ENCODE peak calls at places on chromosomes 2 and 18, in five cellular contexts. C, J, Z, E and W are unnamed samples.

GRCh38 chr18:72086421-72086820 is 457.7 kb downstream of the CBLN2 start:
- DNase-seq in Z (peak), C (peak), E (peak), J (peak), W (no peak)

GRCh38 chr2:71609029-71609428 is 155.7 kb downstream of the DYSF start:
- DNase-seq in E (no peak), C (no peak), Z (no peak), J (no peak), W (no peak)

GRCh38 chr2:100906679-100907078 is 86.7 kb downstream of the NPAS2 start:
- DNase-seq in J (no peak), E (no peak), C (no peak), Z (no peak), W (no peak)

GRCh38 chr2:113760400-113760799 is 4.0 kb upstream of the SLC35F5 start:
- DNase-seq in C (peak), E (peak), J (peak), Z (no peak), W (no peak)

GRCh38 chr2:142914507-142915313 is 37.2 kb downstream of the KYNU start:
- DNase-seq in Z (no peak), E (no peak), C (no peak), J (no peak), W (no peak)

GRCh38 chr2:121689356-121689755 is 40.1 kb upstream of the CLASP1 start:
- DNase-seq in C (peak), J (peak), E (peak), Z (peak), W (no peak)

GRCh38 chr2:17571681-17572080 is 31.2 kb downstream of the VSNL1 start:
- DNase-seq in C (no peak), E (peak), J (no peak), Z (no peak), W (no peak)

GRCh38 chr2:178301595-178302324 is 107.4 kb downstream of the OSBPL6 start:
- DNase-seq in J (no peak), Z (no peak), C (no peak), E (no peak), W (no peak)

GRCh38 chr18:59357928-59358327 is 1.1 kb downstream of the LMAN1 start:
- DNase-seq in E (peak), C (peak), Z (no peak), J (peak), W (no peak)

GRCh38 chr2:167957662-167958061 is 289.7 kb downstream of the STK39 start:
- DNase-seq in C (no peak), E (no peak), Z (no peak), J (no peak), W (no peak)

GRCh38 chr2:100813527-100813926 is 6.4 kb upstream of the NPAS2 start:
- DNase-seq in C (peak), J (peak), Z (no peak), E (no peak), W (no peak)

GRCh38 chr18:24835751-24836150 is 375.3 kb downstream of the HRH4 start:
- DNase-seq in Z (no peak), C (no peak), E (no peak), J (no peak), W (no peak)
- H3K4me3 ChIP-seq in Z (no peak), C (no peak), E (no peak), J (no peak), W (no peak)

GRCh38 chr2:219304223-219304622 is 5.0 kb downstream of the PTPRN start:
- DNase-seq in C (no peak), J (no peak), Z (no peak), E (no peak), W (no peak)

GRCh38 chr2:219308142-219309093 is 783 bp downstream of the PTPRN start:
- DNase-seq in C (peak), J (peak), E (peak), Z (peak), W (peak)

GRCh38 chr2:219314804-219315468 is 5.7 kb upstream of the PTPRN start:
- DNase-seq in E (peak), C (peak), Z (no peak), J (peak), W (no peak)

GRCh38 chr2:219306047-219306446 is 3.2 kb downstream of the PTPRN start:
- DNase-seq in Z (no peak), J (no peak), E (no peak), C (no peak), W (no peak)

GRCh38 chr2:219309278-219309677 is at the start of gene PTPRN:
- DNase-seq in E (no peak), J (no peak), Z (no peak), C (no peak), W (no peak)
- H3K4me3 ChIP-seq in E (peak), J (no peak), Z (peak), C (no peak), W (no peak)

GRCh38 chr2:176936410-176936809 is 276.2 kb upstream of the HNRNPA3 start:
- DNase-seq in C (no peak), J (no peak), Z (no peak), E (no peak), W (no peak)

GRCh38 chr2:176931588-176932563 is 280.7 kb upstream of the HNRNPA3 start:
- DNase-seq in J (peak), C (peak), Z (peak), E (peak), W (no peak)

GRCh38 chr2:176934131-176934530 is 278.5 kb upstream of the HNRNPA3 start:
- DNase-seq in C (no peak), J (no peak), E (no peak), Z (no peak), W (no peak)

GRCh38 chr2:176934869-176935415 is 277.7 kb upstream of the HNRNPA3 start:
- DNase-seq in Z (no peak), C (no peak), E (no peak), J (no peak), W (no peak)

DNA sequence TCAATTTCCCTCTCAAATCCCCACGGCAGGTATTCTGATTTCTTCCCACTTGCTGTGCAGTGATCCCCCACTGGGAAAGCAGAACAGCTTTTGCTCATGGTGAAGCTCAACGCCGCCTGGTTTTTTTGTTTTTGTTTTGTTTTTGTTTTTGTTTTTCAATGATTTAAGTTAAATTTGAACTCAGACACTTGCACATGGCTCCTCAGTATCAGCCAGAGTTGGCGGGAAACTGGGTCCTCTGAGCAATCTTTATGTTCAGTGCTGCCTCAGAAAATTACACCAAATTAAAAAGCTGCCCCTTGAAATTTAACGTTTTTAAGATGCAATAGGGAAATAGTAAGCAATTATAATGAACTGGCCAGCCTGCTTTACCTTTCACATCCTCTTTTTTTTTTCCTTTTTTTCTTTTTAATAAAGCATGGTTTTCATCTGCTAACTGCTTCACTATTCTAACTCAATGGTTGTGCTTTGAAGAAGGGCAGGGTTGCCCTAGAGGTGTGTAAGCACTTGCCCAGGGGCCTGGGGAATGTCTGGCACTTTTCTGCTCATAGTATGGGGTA is 277.0 kb upstream of the HNRNPA3 start:
- DNase-seq in E (no peak), J (no peak), C (no peak), Z (no peak), W (no peak)
- H3K4me3 ChIP-seq in E (no peak), J (no peak), C (no peak), Z (no peak), W (no peak)

GRCh38 chr18:11751305-11752115 is 62.4 kb downstream of the GNAL start:
- DNase-seq in C (no peak), J (no peak), E (no peak), Z (no peak), W (no peak)
- H3K4me3 ChIP-seq in C (no peak), J (no peak), E (no peak), Z (peak), W (peak)

DNA sequence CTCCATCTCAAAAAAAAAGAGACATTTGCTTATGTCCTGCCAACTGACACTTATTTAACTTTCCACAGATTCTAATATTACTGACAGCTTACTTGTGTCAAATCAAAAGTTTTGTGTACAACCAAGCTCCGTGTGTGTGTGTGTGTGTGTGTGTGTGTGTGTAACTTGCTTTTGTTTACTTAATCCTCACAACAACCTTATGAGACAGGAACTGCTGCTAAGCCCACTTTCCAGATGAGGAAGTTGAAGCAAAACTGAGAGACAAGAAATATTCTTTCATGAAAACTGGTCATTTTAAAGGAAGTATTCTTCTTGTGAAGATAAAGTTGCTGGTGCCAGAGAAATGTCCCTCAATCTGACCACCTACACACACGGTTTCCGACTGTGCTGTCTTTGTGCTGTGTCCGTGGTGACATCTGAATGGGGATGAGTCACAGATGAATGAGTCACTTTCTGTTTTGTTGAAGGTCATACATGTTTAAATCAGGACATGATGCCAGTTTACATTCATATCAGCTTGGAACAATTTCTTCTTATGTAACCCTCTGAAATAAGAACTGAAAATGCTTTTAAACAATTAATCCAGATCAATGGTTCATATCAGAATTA is 95.3 kb downstream of the THNSL2 start:
- DNase-seq in E (peak), C (peak), Z (peak), J (peak), W (no peak)
- H3K4me3 ChIP-seq in E (no peak), C (no peak), Z (no peak), J (no peak), W (no peak)

GRCh38 chr2:146997945-146998344 is 846.9 kb upstream of the ACVR2A start:
- DNase-seq in J (no peak), E (peak), Z (no peak), C (no peak), W (no peak)
- H3K4me3 ChIP-seq in J (no peak), E (no peak), Z (no peak), C (no peak), W (no peak)

DNA sequence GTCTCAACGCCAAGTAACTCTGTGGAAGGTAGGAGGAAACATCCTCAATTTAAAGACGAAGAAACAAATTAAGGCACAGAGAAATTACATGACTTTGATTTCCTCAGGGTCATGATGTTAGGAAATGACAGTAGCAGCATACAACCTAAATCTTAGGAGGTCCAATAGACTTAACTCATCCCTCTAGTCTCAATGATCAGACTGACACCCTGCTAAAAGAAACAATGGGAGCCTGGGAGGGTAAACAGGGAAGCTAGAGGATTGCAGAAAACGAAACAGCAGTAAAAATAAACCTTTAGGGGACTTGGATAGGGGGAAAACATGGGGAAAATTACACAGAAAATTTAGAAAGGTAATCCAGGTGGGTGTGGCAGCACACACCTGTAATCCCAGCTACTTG is 56.0 kb downstream of the ROCK2 start:
- DNase-seq in C (no peak), E (no peak), Z (no peak), J (no peak), W (no peak)
- H3K4me3 ChIP-seq in C (no peak), E (no peak), Z (no peak), J (no peak), W (no peak)

GRCh38 chr2:119808516-119809147 is 48.9 kb downstream of the PTPN4 start:
- DNase-seq in Z (no peak), E (peak), J (peak), C (peak), W (no peak)
- H3K4me3 ChIP-seq in Z (no peak), E (peak), J (peak), C (no peak), W (no peak)

DNA sequence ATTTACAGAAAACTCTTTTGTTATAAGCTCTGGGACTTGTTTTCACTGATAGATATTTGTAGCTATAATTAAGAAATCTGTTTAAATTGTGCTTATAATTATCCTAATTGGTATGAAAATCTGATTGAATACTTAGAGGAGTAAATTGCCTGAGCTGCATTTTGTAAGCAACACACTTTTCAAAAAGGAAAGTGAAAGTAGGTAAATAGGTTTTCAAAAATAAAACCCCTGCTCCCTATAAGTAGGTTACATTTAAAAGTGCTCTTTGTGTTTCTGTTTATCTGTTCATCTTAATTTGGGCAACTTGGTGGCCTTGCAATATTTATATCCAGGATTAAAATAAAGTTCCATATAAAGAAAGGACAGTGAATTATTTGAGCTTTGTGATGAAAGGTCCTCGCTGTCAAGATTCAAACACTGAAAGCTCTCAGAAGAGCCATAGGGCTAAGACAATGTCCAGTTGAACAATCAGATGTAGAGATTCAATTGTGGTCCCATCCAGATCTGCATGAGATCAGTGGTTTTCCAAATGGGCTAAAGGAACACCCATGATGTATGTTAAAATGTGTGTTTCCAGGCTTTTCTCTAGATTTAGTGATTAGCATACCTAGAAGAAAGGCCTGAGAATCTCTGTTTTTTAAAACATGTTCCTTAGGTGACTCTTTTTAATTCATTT is 371.6 kb downstream of the RPRM start:
- DNase-seq in E (no peak), C (no peak), Z (no peak), J (no peak), W (no peak)
- H3K4me3 ChIP-seq in E (no peak), C (no peak), Z (no peak), J (peak), W (no peak)

GRCh38 chr2:54348672-54349071 is 92.6 kb upstream of the TSPYL6 start:
- DNase-seq in C (no peak), Z (no peak), J (no peak), E (no peak), W (no peak)
- H3K4me3 ChIP-seq in C (no peak), Z (no peak), J (no peak), E (no peak), W (no peak)